ENCODE peak calls at places on chromosome 10, in four cellular contexts. One of them, this sample, is unnamed.

GRCh38 chr10:119197921-119198320 is 9.4 kb upstream of the GRK5 start:
- DNase-seq in adrenal gland: no peak
- DNase-seq in heart left ventricle: no peak
- DNase-seq in substantia nigra: no peak
- DNase-seq in this sample: no peak

GRCh38 chr10:112721080-112721698 is 228.9 kb upstream of the TCF7L2 start:
- DNase-seq in adrenal gland: no peak
- DNase-seq in heart left ventricle: no peak
- DNase-seq in substantia nigra: no peak
- DNase-seq in this sample: no peak

GRCh38 chr10:119235381-119235780 is 28.0 kb downstream of the GRK5 start:
- DNase-seq in adrenal gland: no peak
- DNase-seq in heart left ventricle: peak
- DNase-seq in substantia nigra: no peak
- DNase-seq in this sample: no peak

GRCh38 chr10:103695584-103696005 is 159.8 kb downstream of the SH3PXD2A start:
- DNase-seq in adrenal gland: no peak
- DNase-seq in heart left ventricle: no peak
- DNase-seq in substantia nigra: no peak
- DNase-seq in this sample: no peak

GRCh38 chr10:128035557-128035973 is 90.7 kb downstream of the MKI67 start:
- DNase-seq in adrenal gland: no peak
- DNase-seq in heart left ventricle: no peak
- DNase-seq in substantia nigra: peak
- DNase-seq in this sample: peak

GRCh38 chr10:124644771-124645170 is 99.4 kb downstream of the FAM53B start:
- DNase-seq in adrenal gland: no peak
- DNase-seq in heart left ventricle: no peak
- DNase-seq in substantia nigra: no peak
- DNase-seq in this sample: no peak

GRCh38 chr10:133318494-133319127 is 9.9 kb downstream of the ZNF511 start:
- DNase-seq in adrenal gland: peak
- DNase-seq in heart left ventricle: no peak
- DNase-seq in substantia nigra: peak
- DNase-seq in this sample: peak

GRCh38 chr10:62183442-62183841 is 85.2 kb downstream of the RTKN2 start:
- DNase-seq in adrenal gland: no peak
- DNase-seq in heart left ventricle: no peak
- DNase-seq in substantia nigra: no peak
- DNase-seq in this sample: peak

GRCh38 chr10:59580257-59580863 is 129.3 kb downstream of the SLC16A9 start:
- DNase-seq in adrenal gland: no peak
- DNase-seq in heart left ventricle: no peak
- DNase-seq in substantia nigra: no peak
- DNase-seq in this sample: no peak

GRCh38 chr10:51124852-51125251 is 50.6 kb downstream of the PRKG1 start:
- DNase-seq in adrenal gland: no peak
- DNase-seq in heart left ventricle: no peak
- DNase-seq in substantia nigra: no peak
- DNase-seq in this sample: no peak

GRCh38 chr10:11782793-11783557 is 40.2 kb upstream of the PROSER2 start:
- DNase-seq in adrenal gland: no peak
- DNase-seq in heart left ventricle: no peak
- DNase-seq in substantia nigra: no peak
- DNase-seq in this sample: no peak

GRCh38 chr10:878333-878753 is 53.2 kb downstream of the LARP4B start:
- DNase-seq in adrenal gland: peak
- DNase-seq in heart left ventricle: no peak
- DNase-seq in substantia nigra: no peak
- DNase-seq in this sample: no peak

GRCh38 chr10:77873558-77874380 is 52.8 kb downstream of the DLG5 start:
- DNase-seq in adrenal gland: peak
- DNase-seq in heart left ventricle: no peak
- DNase-seq in substantia nigra: no peak
- DNase-seq in this sample: peak

GRCh38 chr10:131437556-131438465 is 126.3 kb upstream of the TCERG1L start:
- DNase-seq in adrenal gland: no peak
- DNase-seq in heart left ventricle: no peak
- DNase-seq in substantia nigra: peak
- DNase-seq in this sample: no peak

GRCh38 chr10:100579261-100579660 is 43.5 kb downstream of the HIF1AN start:
- DNase-seq in adrenal gland: no peak
- DNase-seq in heart left ventricle: no peak
- DNase-seq in substantia nigra: no peak
- DNase-seq in this sample: no peak

GRCh38 chr10:49612513-49613159 is 1.2 kb upstream of the CHAT start:
- DNase-seq in adrenal gland: no peak
- DNase-seq in heart left ventricle: no peak
- DNase-seq in substantia nigra: no peak
- DNase-seq in this sample: no peak

GRCh38 chr10:113450906-113451305 is 101.9 kb upstream of the HABP2 start:
- DNase-seq in adrenal gland: no peak
- DNase-seq in heart left ventricle: no peak
- DNase-seq in substantia nigra: no peak
- DNase-seq in this sample: no peak

GRCh38 chr10:32988604-32989003 is 30.6 kb upstream of the ITGB1 start:
- DNase-seq in adrenal gland: no peak
- DNase-seq in heart left ventricle: no peak
- DNase-seq in substantia nigra: no peak
- DNase-seq in this sample: no peak

GRCh38 chr10:80504897-80505465 is 32.7 kb upstream of the SH2D4B start:
- DNase-seq in adrenal gland: no peak
- DNase-seq in heart left ventricle: no peak
- DNase-seq in substantia nigra: no peak
- DNase-seq in this sample: no peak

GRCh38 chr10:30422981-30423654 is 10.9 kb upstream of the MAP3K8 start:
- DNase-seq in adrenal gland: peak
- DNase-seq in heart left ventricle: no peak
- DNase-seq in substantia nigra: no peak
- DNase-seq in this sample: no peak

GRCh38 chr10:1550616-1551015 is 186.7 kb downstream of the ADARB2 start:
- DNase-seq in adrenal gland: no peak
- DNase-seq in heart left ventricle: no peak
- DNase-seq in substantia nigra: no peak
- DNase-seq in this sample: no peak

GRCh38 chr10:89217057-89217990 is 10.2 kb upstream of the CH25H start:
- DNase-seq in adrenal gland: no peak
- DNase-seq in heart left ventricle: peak
- DNase-seq in substantia nigra: peak
- DNase-seq in this sample: peak

GRCh38 chr10:82340166-82340565 is 465.2 kb downstream of the NRG3 start:
- DNase-seq in adrenal gland: no peak
- DNase-seq in heart left ventricle: no peak
- DNase-seq in substantia nigra: no peak
- DNase-seq in this sample: no peak

GRCh38 chr10:24465899-24466615 is 257.1 kb downstream of the KIAA1217 start:
- DNase-seq in adrenal gland: peak
- DNase-seq in heart left ventricle: no peak
- DNase-seq in substantia nigra: no peak
- DNase-seq in this sample: no peak

GRCh38 chr10:129402459-129402858 is 64.6 kb upstream of the MGMT start:
- DNase-seq in adrenal gland: no peak
- DNase-seq in heart left ventricle: no peak
- DNase-seq in substantia nigra: no peak
- DNase-seq in this sample: no peak

GRCh38 chr10:122485670-122486069 is 24.3 kb downstream of the HTRA1 start:
- DNase-seq in adrenal gland: no peak
- DNase-seq in heart left ventricle: peak
- DNase-seq in substantia nigra: no peak
- DNase-seq in this sample: no peak

GRCh38 chr10:85238676-85239075 is 910.3 kb downstream of the CCSER2 start:
- DNase-seq in adrenal gland: no peak
- DNase-seq in heart left ventricle: no peak
- DNase-seq in substantia nigra: no peak
- DNase-seq in this sample: no peak

GRCh38 chr10:30436200-30436599 is 2.2 kb downstream of the MAP3K8 start:
- DNase-seq in adrenal gland: no peak
- DNase-seq in heart left ventricle: no peak
- DNase-seq in substantia nigra: no peak
- DNase-seq in this sample: no peak

GRCh38 chr10:24552346-24553016 is 171.2 kb downstream of the ARHGAP21 start:
- DNase-seq in adrenal gland: no peak
- DNase-seq in heart left ventricle: no peak
- DNase-seq in substantia nigra: no peak
- DNase-seq in this sample: peak

GRCh38 chr10:89574348-89574747 is 39.0 kb upstream of the SLC16A12 start:
- DNase-seq in adrenal gland: no peak
- DNase-seq in heart left ventricle: no peak
- DNase-seq in substantia nigra: no peak
- DNase-seq in this sample: no peak

GRCh38 chr10:105258036-105258673 is 617.1 kb downstream of the SORCS3 start:
- DNase-seq in adrenal gland: no peak
- DNase-seq in heart left ventricle: no peak
- DNase-seq in substantia nigra: no peak
- DNase-seq in this sample: no peak

GRCh38 chr10:78170026-78170475 is 136.4 kb downstream of the RPS24 start:
- DNase-seq in adrenal gland: no peak
- DNase-seq in heart left ventricle: no peak
- DNase-seq in substantia nigra: no peak
- DNase-seq in this sample: no peak

GRCh38 chr10:29703276-29703675 is 68.5 kb upstream of the SVIL start:
- DNase-seq in adrenal gland: no peak
- DNase-seq in heart left ventricle: no peak
- DNase-seq in substantia nigra: no peak
- DNase-seq in this sample: no peak

GRCh38 chr10:132265878-132266496 is 41.8 kb downstream of the STK32C start:
- DNase-seq in adrenal gland: no peak
- DNase-seq in heart left ventricle: no peak
- DNase-seq in substantia nigra: no peak
- DNase-seq in this sample: no peak

GRCh38 chr10:61621538-61622150 is 41.1 kb upstream of the CABCOCO1 start:
- DNase-seq in adrenal gland: no peak
- DNase-seq in heart left ventricle: no peak
- DNase-seq in substantia nigra: no peak
- DNase-seq in this sample: no peak

GRCh38 chr10:60762554-60762953 is 15.7 kb upstream of the CDK1 start:
- DNase-seq in adrenal gland: no peak
- DNase-seq in heart left ventricle: no peak
- DNase-seq in substantia nigra: no peak
- DNase-seq in this sample: no peak

GRCh38 chr10:78935697-78936407 is 132.9 kb upstream of the ZMIZ1 start:
- DNase-seq in adrenal gland: no peak
- DNase-seq in heart left ventricle: no peak
- DNase-seq in substantia nigra: no peak
- DNase-seq in this sample: no peak

DNA sequence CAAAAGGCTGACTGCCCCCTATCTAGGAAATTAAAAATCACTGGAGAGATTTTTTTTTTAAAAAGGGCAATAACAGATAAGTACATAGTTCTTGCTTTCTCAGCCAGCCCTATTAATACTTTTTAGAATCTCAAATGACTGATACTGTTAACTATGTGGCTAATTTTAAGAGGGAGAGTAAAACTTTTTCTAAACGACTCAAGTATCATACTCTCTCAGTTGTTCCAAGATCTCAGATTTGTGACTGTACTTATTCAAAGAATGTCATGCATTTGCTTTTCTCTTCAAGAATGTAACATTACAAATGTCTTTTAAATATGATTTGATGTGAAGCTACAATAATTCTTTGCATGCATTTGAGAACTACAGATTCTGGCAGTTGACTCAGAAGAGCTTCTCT is 55.4 kb upstream of the RAB11FIP2 start:
- DNase-seq in adrenal gland: no peak
- DNase-seq in heart left ventricle: no peak
- DNase-seq in substantia nigra: no peak
- DNase-seq in this sample: no peak
- H3K27ac ChIP-seq in adrenal gland: no peak
- H3K27ac ChIP-seq in heart left ventricle: no peak
- H3K27ac ChIP-seq in substantia nigra: no peak
- H3K27ac ChIP-seq in this sample: no peak

DNA sequence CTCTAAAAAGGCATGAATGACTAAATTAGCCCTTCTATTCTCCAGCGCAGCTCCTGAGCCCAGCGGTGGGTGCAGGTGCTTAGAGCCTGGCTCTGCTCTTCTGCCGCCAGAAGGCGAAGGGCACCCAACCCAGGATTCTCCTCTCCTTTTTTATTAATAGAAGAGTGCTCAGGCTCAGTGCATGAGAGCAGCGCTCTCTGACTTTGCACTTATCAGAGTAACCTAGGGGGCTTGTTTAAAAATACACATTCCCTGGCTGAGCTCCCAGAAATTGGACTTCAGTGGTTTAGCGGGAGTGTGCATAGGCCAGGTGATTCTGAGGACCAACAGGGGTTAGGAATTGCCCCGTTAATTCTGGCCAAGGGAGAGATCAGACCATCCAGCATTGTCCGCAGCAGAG is 1.7 kb upstream of the PFKP start:
- DNase-seq in adrenal gland: no peak
- DNase-seq in heart left ventricle: peak
- DNase-seq in substantia nigra: no peak
- DNase-seq in this sample: no peak
- H3K27ac ChIP-seq in adrenal gland: no peak
- H3K27ac ChIP-seq in heart left ventricle: peak
- H3K27ac ChIP-seq in substantia nigra: no peak
- H3K27ac ChIP-seq in this sample: no peak

DNA sequence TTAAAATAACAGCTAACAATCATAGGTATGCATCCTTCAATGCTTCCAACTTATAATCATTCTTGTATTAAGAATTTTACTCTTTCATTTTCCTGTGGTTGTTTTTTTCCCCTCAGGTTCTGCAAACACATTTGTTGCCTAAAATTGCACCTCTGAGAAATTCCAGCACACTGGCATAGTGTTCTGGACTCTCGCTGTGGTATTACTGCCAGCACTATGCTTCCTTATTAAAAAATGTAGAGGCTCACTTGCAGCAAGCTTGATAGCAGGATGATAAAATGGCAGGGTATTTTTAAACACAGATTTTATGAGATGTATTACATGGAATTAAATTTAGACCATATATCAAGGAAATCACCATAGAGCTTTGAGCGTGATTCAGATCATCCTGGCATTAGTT is 416.7 kb upstream of the AKR1E2 start:
- DNase-seq in adrenal gland: no peak
- DNase-seq in heart left ventricle: no peak
- DNase-seq in substantia nigra: no peak
- DNase-seq in this sample: no peak
- H3K27ac ChIP-seq in adrenal gland: no peak
- H3K27ac ChIP-seq in heart left ventricle: no peak
- H3K27ac ChIP-seq in substantia nigra: no peak
- H3K27ac ChIP-seq in this sample: no peak

GRCh38 chr10:14062528-14063260 is 268.0 kb downstream of the FRMD4A start:
- DNase-seq in adrenal gland: no peak
- DNase-seq in heart left ventricle: no peak
- DNase-seq in substantia nigra: no peak
- DNase-seq in this sample: no peak
- H3K27ac ChIP-seq in adrenal gland: no peak
- H3K27ac ChIP-seq in heart left ventricle: no peak
- H3K27ac ChIP-seq in substantia nigra: no peak
- H3K27ac ChIP-seq in this sample: no peak

GRCh38 chr10:75057680-75058079 is 53.8 kb upstream of the SAMD8 start:
- DNase-seq in adrenal gland: no peak
- DNase-seq in heart left ventricle: no peak
- DNase-seq in substantia nigra: no peak
- DNase-seq in this sample: no peak
- H3K27ac ChIP-seq in adrenal gland: no peak
- H3K27ac ChIP-seq in heart left ventricle: no peak
- H3K27ac ChIP-seq in substantia nigra: no peak
- H3K27ac ChIP-seq in this sample: no peak

GRCh38 chr10:44470779-44471178 is 85.9 kb upstream of the CXCL12 start:
- DNase-seq in adrenal gland: no peak
- DNase-seq in heart left ventricle: no peak
- DNase-seq in substantia nigra: no peak
- DNase-seq in this sample: no peak
- H3K27ac ChIP-seq in adrenal gland: no peak
- H3K27ac ChIP-seq in heart left ventricle: no peak
- H3K27ac ChIP-seq in substantia nigra: no peak
- H3K27ac ChIP-seq in this sample: no peak

This sample was measured in CD8-positive, alpha-beta T cell.